ENCODE peak calls at places on chromosomes 6 and 20, in five cellular contexts. C is endothelial cell of umbilical vein, R is H1, U is HL-60, B is transverse colon. W is an unnamed sample.
A peak's percentile ranks its signal among the peaks of the same experiment; 100 is the strongest.

GRCh38 chr6:140011537-140011936 is 637.1 kb upstream of the CITED2 start:
- DNase-seq in B (no peak), R (no peak), U (no peak), C (no peak), W (no peak)

GRCh38 chr6:129923520-129923919 is 62.4 kb upstream of the TMEM244 start:
- DNase-seq in B (no peak), C (no peak), U (peak; percentile 73), R (no peak), W (no peak)

GRCh38 chr6:37819802-37820712 is 530 bp downstream of the ZFAND3 start:
- DNase-seq in B (peak; percentile 42), C (peak; percentile 81), U (peak; percentile 52), R (no peak), W (no peak)

GRCh38 chr6:169208011-169208410 is 45.6 kb downstream of the THBS2 start:
- DNase-seq in B (no peak), U (no peak), C (no peak), R (no peak), W (no peak)

GRCh38 chr20:7161690-7162089 is 394.2 kb downstream of the BMP2 start:
- DNase-seq in C (peak; percentile 36), R (no peak), U (no peak), B (peak; percentile 10), W (no peak)

GRCh38 chr20:12012241-12013222 is 94.8 kb downstream of the BTBD3 start:
- DNase-seq in C (peak; percentile 70), R (peak; percentile 60), U (peak; percentile 60), B (peak; percentile 35), W (peak; percentile 40)

GRCh38 chr6:13256614-13257013 is 71.7 kb downstream of the TBC1D7 start:
- DNase-seq in R (no peak), U (no peak), B (no peak), C (no peak), W (no peak)

GRCh38 chr6:107634147-107635057 is 144.5 kb downstream of the SOBP start:
- DNase-seq in U (no peak), R (no peak), C (no peak), B (no peak), W (no peak)

GRCh38 chr6:43869792-43870659 is 100.0 kb downstream of the VEGFA start:
- DNase-seq in B (no peak), C (no peak), U (no peak), R (no peak), W (no peak)

GRCh38 chr6:24223131-24223715 is 97.2 kb downstream of the NRSN1 start:
- DNase-seq in C (no peak), B (no peak), R (no peak), U (no peak), W (no peak)

GRCh38 chr6:112931835-112932234 is 584.7 kb downstream of the RFPL4B start:
- DNase-seq in C (peak; percentile 85), R (no peak), B (no peak), U (no peak), W (no peak)

GRCh38 chr6:156942266-156942665 is 165.1 kb downstream of the ARID1B start:
- DNase-seq in R (peak; percentile 21), U (no peak), C (no peak), B (no peak), W (no peak)

GRCh38 chr6:3748208-3748701 is 3.3 kb downstream of the PXDC1 start:
- DNase-seq in C (peak; percentile 84), B (peak; percentile 68), R (no peak), U (no peak), W (no peak)

GRCh38 chr20:54524849-54525248 is 49.5 kb downstream of the DOK5 start:
- DNase-seq in C (no peak), R (no peak), U (no peak), B (no peak), W (no peak)

GRCh38 chr20:46588532-46589509 is 38.4 kb upstream of the OCSTAMP start:
- DNase-seq in C (no peak), U (no peak), B (no peak), R (no peak), W (no peak)

DNA sequence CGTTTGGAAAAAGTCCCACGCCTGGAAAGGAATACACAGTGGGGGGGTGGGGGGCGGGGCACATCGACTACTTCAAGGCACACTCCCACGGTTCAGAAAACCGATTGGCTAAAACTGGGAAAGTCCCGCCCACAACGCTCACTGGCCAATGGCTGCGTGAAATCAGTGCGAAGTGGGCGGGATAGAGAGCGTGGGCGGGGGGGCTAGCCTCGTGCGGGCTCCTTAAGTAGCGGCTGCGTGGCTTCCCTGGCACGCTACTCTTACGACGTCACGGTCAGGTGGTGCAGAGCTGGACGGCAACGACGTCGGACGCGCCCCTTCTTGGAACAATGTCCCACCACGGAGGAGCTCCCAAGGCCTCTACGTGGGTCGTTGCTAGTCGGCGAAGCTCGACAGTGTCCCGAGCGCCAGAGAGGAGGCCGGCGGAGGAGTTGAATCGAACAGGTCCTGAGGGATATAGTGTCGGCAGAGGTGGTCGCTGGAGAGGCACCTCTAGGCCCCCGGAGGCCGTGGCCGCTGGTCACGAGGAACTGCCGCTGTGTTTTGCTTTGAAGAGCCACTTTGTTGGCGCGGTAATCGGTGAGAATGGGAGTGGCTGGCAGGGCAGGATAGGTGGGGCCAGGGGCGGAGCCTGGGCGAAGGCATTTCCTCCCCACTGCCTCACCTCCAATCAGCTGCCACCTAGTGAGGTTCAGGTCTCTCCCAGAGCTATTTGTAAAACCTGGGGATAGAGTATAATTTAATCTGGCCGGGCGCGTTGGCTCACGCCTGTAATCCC is at the start of gene DDX43:
- DNase-seq in C (peak; percentile 72), R (no peak), B (peak; percentile 45), U (no peak), W (no peak)
- TF ChIP-seq POLR2AphosphoS5 in C (no peak), R (no peak), B (no peak), U (no peak), W (no peak)

GRCh38 chr6:15577550-15578171 is 85.2 kb downstream of the DTNBP1 start:
- DNase-seq in R (no peak), C (no peak), U (no peak), B (no peak), W (no peak)
- TF ChIP-seq POLR2AphosphoS5 in R (no peak), C (no peak), U (no peak), B (no peak), W (no peak)

GRCh38 chr6:34391023-34391485 is 1.4 kb downstream of the NUDT3 start:
- DNase-seq in R (no peak), B (peak; percentile 35), U (peak; percentile 67), C (peak; percentile 66), W (no peak)

GRCh38 chr6:34393968-34394305 is 1.5 kb upstream of the NUDT3 start:
- DNase-seq in R (no peak), U (no peak), C (no peak), B (no peak), W (no peak)

GRCh38 chr6:34391711-34392496 is 565 bp downstream of the NUDT3 start:
- DNase-seq in R (no peak), C (peak; percentile 61), U (no peak), B (peak; percentile 61), W (no peak)

GRCh38 chr6:34393191-34393967 is 910 bp upstream of the NUDT3 start:
- DNase-seq in U (no peak), B (no peak), R (no peak), C (no peak), W (no peak)

GRCh38 chr6:34392497-34393190 is at the start of gene NUDT3:
- DNase-seq in B (peak; percentile 95), U (peak; percentile 91), R (peak; percentile 80), C (peak; percentile 96), W (no peak)
- TF ChIP-seq POLR2AphosphoS5 in B (peak; percentile 48), U (peak; percentile 15), R (no peak), C (peak; percentile 72), W (peak; percentile 81)

DNA sequence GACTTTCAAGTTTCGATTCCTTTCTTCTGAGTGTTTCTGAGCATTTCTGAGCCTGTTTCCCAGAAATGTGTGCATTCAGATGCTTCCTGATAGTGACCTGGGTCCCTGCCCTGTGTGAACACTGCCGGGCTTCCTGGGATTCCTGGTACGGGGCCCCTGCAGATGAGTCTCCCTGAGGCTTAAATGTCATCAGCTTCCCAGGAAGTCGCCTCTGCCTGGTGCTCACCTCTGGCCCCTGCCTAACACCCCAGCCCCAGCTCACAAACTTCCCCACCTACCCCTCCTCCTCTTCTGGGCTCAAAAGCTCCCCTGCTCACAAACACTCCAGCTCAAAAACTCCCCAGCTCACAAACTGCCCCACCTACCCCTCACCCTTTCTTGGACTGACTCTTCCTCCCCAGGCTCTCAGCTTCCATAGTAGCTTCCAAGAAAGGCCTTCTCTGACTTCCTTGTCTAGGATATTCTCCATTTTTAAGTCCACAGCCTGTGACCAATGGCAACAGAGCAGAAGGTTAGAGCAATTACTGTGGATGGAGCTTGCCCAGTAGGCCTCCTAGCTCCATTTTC is 42.0 kb downstream of the TGM2 start:
- DNase-seq in R (no peak), B (no peak), C (peak; percentile 57), U (no peak), W (peak; percentile 46)
- TF ChIP-seq POLR2AphosphoS5 in R (no peak), B (peak; percentile 28), C (no peak), U (no peak), W (no peak)

GRCh38 chr20:2763186-2763585 is 37.2 kb downstream of the CPXM1 start:
- DNase-seq in U (no peak), C (no peak), R (no peak), B (no peak), W (no peak)

GRCh38 chr20:2771631-2772080 is 28.8 kb downstream of the CPXM1 start:
- DNase-seq in C (peak; percentile 45), R (no peak), B (no peak), U (no peak), W (no peak)

GRCh38 chr20:2768632-2769015 is 31.8 kb downstream of the CPXM1 start:
- DNase-seq in C (peak; percentile 47), R (no peak), B (no peak), U (no peak), W (no peak)

GRCh38 chr20:2762578-2763131 is 37.8 kb downstream of the CPXM1 start:
- DNase-seq in R (no peak), B (no peak), C (no peak), U (no peak), W (peak; percentile 64)

GRCh38 chr20:2767768-2768631 is 32.4 kb downstream of the CPXM1 start:
- DNase-seq in C (peak; percentile 54), B (no peak), U (no peak), R (no peak), W (no peak)
- TF ChIP-seq POLR2AphosphoS5 in C (no peak), B (no peak), U (no peak), R (no peak), W (no peak)

GRCh38 chr20:47927944-47928343 is 142.7 kb upstream of the SULF2 start:
- DNase-seq in R (no peak), B (no peak), U (no peak), C (no peak), W (no peak)

GRCh38 chr20:47929368-47930115 is 144.3 kb upstream of the SULF2 start:
- DNase-seq in U (no peak), C (peak; percentile 12), B (no peak), R (no peak), W (no peak)

GRCh38 chr20:47926731-47927130 is 141.4 kb upstream of the SULF2 start:
- DNase-seq in R (no peak), C (no peak), U (no peak), B (no peak), W (no peak)

GRCh38 chr20:47925603-47926002 is 140.3 kb upstream of the SULF2 start:
- DNase-seq in R (no peak), U (no peak), C (no peak), B (no peak), W (no peak)

GRCh38 chr20:47927385-47927851 is 142.1 kb upstream of the SULF2 start:
- DNase-seq in R (no peak), C (no peak), U (no peak), B (no peak), W (peak; percentile 94)
- TF ChIP-seq POLR2AphosphoS5 in R (no peak), C (no peak), U (no peak), B (no peak), W (no peak)